ENCODE peak calls at places on chromosomes 6 and 20, in four cellular contexts. One of them, this sample, is unnamed.

GRCh38 chr6:166870602-166871208 is 85.6 kb downstream of the RNASET2 start:
- DNase-seq in heart left ventricle: no peak
- DNase-seq in breast epithelium: no peak
- DNase-seq in AG04450: no peak
- DNase-seq in this sample: no peak

GRCh38 chr20:4095639-4096038 is 80.3 kb upstream of the RNF24 start:
- DNase-seq in heart left ventricle: no peak
- DNase-seq in breast epithelium: no peak
- DNase-seq in AG04450: no peak
- DNase-seq in this sample: no peak

GRCh38 chr6:3341467-3341866 is 82.7 kb downstream of the PSMG4 start:
- DNase-seq in heart left ventricle: no peak
- DNase-seq in breast epithelium: no peak
- DNase-seq in AG04450: no peak
- DNase-seq in this sample: no peak

GRCh38 chr6:137903933-137904821 is 37.1 kb downstream of the TNFAIP3 start:
- DNase-seq in heart left ventricle: no peak
- DNase-seq in breast epithelium: no peak
- DNase-seq in AG04450: no peak
- DNase-seq in this sample: no peak

GRCh38 chr20:9515761-9516657 is 1.6 kb downstream of the LAMP5 start:
- DNase-seq in heart left ventricle: peak
- DNase-seq in breast epithelium: no peak
- DNase-seq in AG04450: no peak
- DNase-seq in this sample: no peak

GRCh38 chr20:63969851-63970713 is at the start of gene ZNF512B:
- DNase-seq in heart left ventricle: peak
- DNase-seq in breast epithelium: peak
- DNase-seq in AG04450: no peak
- DNase-seq in this sample: no peak

GRCh38 chr20:22402990-22403859 is 181.1 kb downstream of the FOXA2 start:
- DNase-seq in heart left ventricle: no peak
- DNase-seq in breast epithelium: no peak
- DNase-seq in AG04450: no peak
- DNase-seq in this sample: no peak

GRCh38 chr20:33839591-33839990 is 28.4 kb downstream of the CHMP4B start:
- DNase-seq in heart left ventricle: peak
- DNase-seq in breast epithelium: no peak
- DNase-seq in AG04450: no peak
- DNase-seq in this sample: no peak

GRCh38 chr6:56314683-56315523 is 67.5 kb upstream of the COL21A1 start:
- DNase-seq in heart left ventricle: no peak
- DNase-seq in breast epithelium: no peak
- DNase-seq in AG04450: no peak
- DNase-seq in this sample: no peak

GRCh38 chr6:90388395-90388794 is 91.8 kb upstream of the BACH2 start:
- DNase-seq in heart left ventricle: no peak
- DNase-seq in breast epithelium: no peak
- DNase-seq in AG04450: no peak
- DNase-seq in this sample: no peak

GRCh38 chr20:1119128-1119505 is 715 bp downstream of the PSMF1 start:
- DNase-seq in heart left ventricle: no peak
- DNase-seq in breast epithelium: no peak
- DNase-seq in AG04450: no peak
- DNase-seq in this sample: no peak

GRCh38 chr20:1118336-1119127 is at the start of gene PSMF1:
- DNase-seq in heart left ventricle: peak
- DNase-seq in breast epithelium: peak
- DNase-seq in AG04450: peak
- DNase-seq in this sample: peak

GRCh38 chr20:1119524-1119923 is 1.1 kb downstream of the PSMF1 start:
- DNase-seq in heart left ventricle: no peak
- DNase-seq in breast epithelium: no peak
- DNase-seq in AG04450: no peak
- DNase-seq in this sample: no peak

GRCh38 chr20:1121439-1121838 is 3.0 kb downstream of the PSMF1 start:
- DNase-seq in heart left ventricle: no peak
- DNase-seq in breast epithelium: no peak
- DNase-seq in AG04450: no peak
- DNase-seq in this sample: no peak

DNA sequence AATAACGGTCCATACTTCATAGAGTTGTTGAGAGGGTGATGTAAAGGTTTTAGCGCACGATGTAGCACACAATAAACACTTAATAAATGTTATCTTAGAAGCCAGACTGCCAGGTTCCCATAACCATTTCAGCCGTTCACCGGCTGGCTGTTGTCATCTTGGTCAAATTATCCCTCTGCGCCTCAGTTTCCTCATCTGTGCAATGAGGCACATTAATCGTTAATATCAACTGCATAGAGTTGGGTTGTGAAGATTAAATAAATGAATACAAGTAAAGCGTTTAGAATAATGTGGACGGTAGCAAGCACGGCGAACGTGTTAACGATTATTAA is 432 bp upstream of the PSMF1 start:
- DNase-seq in heart left ventricle: no peak
- DNase-seq in breast epithelium: no peak
- DNase-seq in AG04450: no peak
- DNase-seq in this sample: no peak
- H3K27ac ChIP-seq in heart left ventricle: peak
- H3K27ac ChIP-seq in breast epithelium: peak
- H3K27ac ChIP-seq in AG04450: no peak
- H3K27ac ChIP-seq in this sample: peak

GRCh38 chr6:40477246-40478126 is 109.7 kb downstream of the LRFN2 start:
- DNase-seq in heart left ventricle: no peak
- DNase-seq in breast epithelium: no peak
- DNase-seq in AG04450: no peak
- DNase-seq in this sample: no peak
- H3K27ac ChIP-seq in heart left ventricle: no peak
- H3K27ac ChIP-seq in breast epithelium: no peak
- H3K27ac ChIP-seq in AG04450: no peak
- H3K27ac ChIP-seq in this sample: no peak

DNA sequence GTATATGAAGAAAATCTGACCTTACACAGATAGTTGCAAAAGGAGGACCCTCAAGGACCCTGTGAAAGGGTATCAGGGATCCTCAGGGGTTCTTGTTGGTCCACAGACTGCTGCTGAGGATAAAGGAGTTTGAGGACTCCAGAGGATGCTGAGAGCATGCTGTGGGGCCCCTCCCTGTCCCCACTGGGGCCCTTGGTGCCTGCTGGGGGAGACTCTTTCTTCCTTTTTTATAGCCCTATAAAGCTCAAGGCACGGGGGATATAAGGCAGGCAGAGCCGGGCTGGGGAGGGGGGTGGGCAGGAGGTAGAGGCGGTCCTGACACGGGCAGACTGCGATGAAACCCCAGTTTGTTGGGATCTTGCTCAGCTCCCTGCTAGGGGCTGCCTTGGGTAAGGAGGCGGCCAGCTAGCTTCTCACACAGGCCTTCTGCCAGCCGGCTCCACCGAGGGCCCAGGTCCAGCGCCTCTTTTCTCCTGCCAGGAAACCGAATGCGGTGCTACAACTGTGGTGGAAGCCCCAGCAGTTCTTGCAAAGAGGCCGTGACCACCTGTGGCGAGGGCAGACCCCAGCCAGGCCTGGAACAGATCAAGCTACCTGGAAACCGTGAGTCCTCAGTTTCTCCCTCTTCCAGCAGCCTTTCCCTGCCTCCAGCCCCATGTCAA is at the start of gene LY6G6D:
- DNase-seq in heart left ventricle: no peak
- DNase-seq in breast epithelium: no peak
- DNase-seq in AG04450: no peak
- DNase-seq in this sample: no peak
- H3K27ac ChIP-seq in heart left ventricle: no peak
- H3K27ac ChIP-seq in breast epithelium: no peak
- H3K27ac ChIP-seq in AG04450: no peak
- H3K27ac ChIP-seq in this sample: peak

GRCh38 chr6:1382883-1383728 is 6.3 kb upstream of the FOXF2 start:
- DNase-seq in heart left ventricle: no peak
- DNase-seq in breast epithelium: no peak
- DNase-seq in AG04450: no peak
- DNase-seq in this sample: no peak
- H3K27ac ChIP-seq in heart left ventricle: no peak
- H3K27ac ChIP-seq in breast epithelium: no peak
- H3K27ac ChIP-seq in AG04450: no peak
- H3K27ac ChIP-seq in this sample: peak

DNA sequence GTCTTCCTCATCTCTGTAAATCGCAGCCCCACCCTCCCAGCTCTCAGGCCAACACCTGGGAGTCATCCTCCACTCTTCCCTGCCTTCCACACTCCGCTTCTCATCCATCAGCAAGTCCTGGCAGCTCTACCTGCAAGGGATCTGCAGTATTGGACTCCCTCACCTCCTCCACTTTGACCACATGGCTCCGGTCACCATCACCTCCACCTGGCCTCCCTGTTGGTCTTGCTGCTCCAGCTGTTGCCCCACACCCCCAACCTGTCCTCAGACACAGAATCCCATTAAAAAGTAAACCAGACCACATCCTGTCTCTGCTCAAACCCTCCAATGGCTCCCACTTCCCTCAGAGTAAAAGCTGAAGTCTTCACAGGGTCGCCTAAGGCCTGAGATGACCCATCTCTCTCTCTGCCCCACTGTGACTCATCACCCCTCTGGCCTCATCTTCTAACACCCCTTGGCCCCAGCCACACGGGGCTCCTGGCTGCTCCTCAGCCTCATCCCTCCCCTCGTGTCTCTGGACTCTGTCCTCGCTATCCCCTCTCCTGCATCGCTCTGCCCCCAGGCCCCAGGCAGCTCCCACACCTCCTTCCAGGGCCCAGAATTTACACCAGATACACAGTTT is 185.1 kb upstream of the SULF2 start:
- DNase-seq in heart left ventricle: no peak
- DNase-seq in breast epithelium: no peak
- DNase-seq in AG04450: no peak
- DNase-seq in this sample: no peak
- H3K27ac ChIP-seq in heart left ventricle: no peak
- H3K27ac ChIP-seq in breast epithelium: no peak
- H3K27ac ChIP-seq in AG04450: no peak
- H3K27ac ChIP-seq in this sample: no peak

GRCh38 chr6:36853325-36853724 is 14.1 kb upstream of the CPNE5 start:
- DNase-seq in heart left ventricle: no peak
- DNase-seq in breast epithelium: peak
- DNase-seq in AG04450: peak
- DNase-seq in this sample: no peak

GRCh38 chr6:36850001-36850400 is 10.8 kb upstream of the CPNE5 start:
- DNase-seq in heart left ventricle: no peak
- DNase-seq in breast epithelium: no peak
- DNase-seq in AG04450: no peak
- DNase-seq in this sample: no peak

GRCh38 chr6:36851149-36851614 is 11.9 kb upstream of the CPNE5 start:
- DNase-seq in heart left ventricle: peak
- DNase-seq in breast epithelium: peak
- DNase-seq in AG04450: peak
- DNase-seq in this sample: no peak

GRCh38 chr6:36851632-36852031 is 12.4 kb upstream of the CPNE5 start:
- DNase-seq in heart left ventricle: no peak
- DNase-seq in breast epithelium: no peak
- DNase-seq in AG04450: no peak
- DNase-seq in this sample: no peak

DNA sequence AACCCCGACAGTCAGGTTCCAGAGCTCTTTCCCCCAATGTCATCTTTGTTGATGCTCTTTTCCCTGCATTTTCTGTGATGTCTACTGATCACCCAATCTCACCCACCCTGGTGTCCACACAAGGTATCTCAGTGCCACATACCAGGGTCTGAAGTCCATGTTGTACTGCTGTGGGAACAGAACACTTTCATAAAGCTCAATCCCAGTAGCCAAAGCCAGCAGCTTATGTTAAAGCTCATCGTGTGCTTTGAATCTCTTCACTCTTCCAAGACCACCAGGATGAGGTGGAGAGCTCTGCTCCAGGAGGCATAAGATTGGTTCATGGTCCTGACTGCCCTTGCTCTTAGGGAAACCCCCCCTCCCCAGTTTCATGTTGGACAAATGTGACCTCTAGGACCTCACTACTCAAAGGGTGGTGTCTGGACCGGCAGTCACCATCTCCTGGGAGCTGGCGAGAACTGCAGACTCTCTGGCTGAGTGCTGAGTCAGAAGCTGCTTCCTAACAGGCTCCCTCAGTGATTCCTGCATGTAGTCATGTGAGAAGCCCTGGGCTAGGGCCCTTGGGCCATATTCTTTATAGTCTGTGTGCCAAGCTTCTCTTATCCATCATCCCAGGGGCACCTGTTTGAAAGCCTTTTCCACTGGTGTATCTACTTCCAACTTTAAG is 13.4 kb upstream of the CPNE5 start:
- DNase-seq in heart left ventricle: no peak
- DNase-seq in breast epithelium: no peak
- DNase-seq in AG04450: no peak
- DNase-seq in this sample: no peak
- H3K27ac ChIP-seq in heart left ventricle: peak
- H3K27ac ChIP-seq in breast epithelium: peak
- H3K27ac ChIP-seq in AG04450: peak
- H3K27ac ChIP-seq in this sample: peak

GRCh38 chr6:132741281-132741680 is 16.4 kb downstream of the VNN2 start:
- DNase-seq in heart left ventricle: no peak
- DNase-seq in breast epithelium: no peak
- DNase-seq in AG04450: no peak
- DNase-seq in this sample: no peak

GRCh38 chr6:132746049-132746448 is 11.7 kb downstream of the VNN2 start:
- DNase-seq in heart left ventricle: no peak
- DNase-seq in breast epithelium: no peak
- DNase-seq in AG04450: no peak
- DNase-seq in this sample: no peak

DNA sequence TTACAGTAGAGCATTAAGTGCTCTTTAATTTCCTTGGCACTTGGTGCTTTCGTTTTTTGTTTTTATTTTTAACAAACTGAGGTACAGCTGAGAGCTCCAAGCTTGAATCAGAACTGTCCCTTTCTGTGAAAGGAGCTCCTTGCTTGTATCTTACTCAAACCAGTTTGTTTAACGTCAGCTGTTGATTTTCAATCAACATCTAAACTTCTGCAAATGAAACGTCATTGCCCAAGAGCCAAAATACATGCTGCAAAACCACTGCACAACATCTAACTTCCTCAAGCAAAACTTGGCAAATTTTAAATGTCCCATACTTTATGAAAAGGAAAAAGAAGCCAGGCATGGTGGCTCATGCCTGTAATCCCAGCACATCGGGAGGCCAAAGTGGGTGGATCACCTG is 15.2 kb downstream of the VNN2 start:
- DNase-seq in heart left ventricle: no peak
- DNase-seq in breast epithelium: no peak
- DNase-seq in AG04450: no peak
- DNase-seq in this sample: no peak
- H3K27ac ChIP-seq in heart left ventricle: no peak
- H3K27ac ChIP-seq in breast epithelium: no peak
- H3K27ac ChIP-seq in AG04450: no peak
- H3K27ac ChIP-seq in this sample: no peak

DNA sequence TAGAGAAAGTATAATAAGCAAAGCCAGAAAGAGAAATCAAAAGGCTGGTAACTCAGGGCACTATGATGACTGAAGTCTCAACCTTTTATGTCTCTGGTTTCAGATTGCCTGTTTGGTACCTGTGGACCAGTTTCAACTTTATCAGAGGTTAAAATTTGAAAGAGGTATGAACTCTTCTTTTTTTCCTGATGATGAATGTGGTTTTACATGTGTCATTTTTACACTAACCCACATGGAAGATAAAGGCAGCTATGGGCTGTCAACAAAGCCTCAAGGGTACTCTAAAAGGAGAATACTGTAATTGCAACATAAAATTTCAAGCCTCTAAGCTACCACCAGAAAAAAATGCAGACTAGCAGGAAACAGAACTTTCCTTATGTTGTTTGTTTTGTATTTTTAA is 52.4 kb downstream of the RNF144B start:
- DNase-seq in heart left ventricle: no peak
- DNase-seq in breast epithelium: no peak
- DNase-seq in AG04450: no peak
- DNase-seq in this sample: no peak
- H3K27ac ChIP-seq in heart left ventricle: no peak
- H3K27ac ChIP-seq in breast epithelium: no peak
- H3K27ac ChIP-seq in AG04450: no peak
- H3K27ac ChIP-seq in this sample: no peak

GRCh38 chr6:43500921-43501320 is 9.2 kb downstream of the LRRC73 start:
- DNase-seq in heart left ventricle: no peak
- DNase-seq in breast epithelium: no peak
- DNase-seq in AG04450: no peak
- DNase-seq in this sample: no peak
- H3K27ac ChIP-seq in heart left ventricle: peak
- H3K27ac ChIP-seq in breast epithelium: no peak
- H3K27ac ChIP-seq in AG04450: no peak
- H3K27ac ChIP-seq in this sample: no peak